ENCODE peak calls at places on chromosomes 2 and 18, in seven cellular contexts. F is A549, W is Peyer's patch, R is suprapubic skin, D is spleen, B is endothelial cell of umbilical vein, Q is tibial nerve. A is an unnamed sample.

GRCh38 chr18:80119111-80119510 is 10.0 kb downstream of the ADNP2 start:
- DNase-seq in R (no peak), D (no peak), F (no peak), W (no peak), B (no peak), Q (no peak), A (no peak)

GRCh38 chr18:78972385-78972918 is 7.2 kb upstream of the SALL3 start:
- DNase-seq in Q (no peak), D (no peak), R (no peak), F (no peak), W (no peak), B (no peak), A (no peak)

GRCh38 chr2:45627911-45628310 is 16.8 kb upstream of the SRBD1 start:
- DNase-seq in B (no peak), R (no peak), W (no peak), Q (no peak), F (no peak), D (no peak), A (no peak)

GRCh38 chr2:1047485-1047884 is 96.8 kb downstream of the SNTG2 start:
- DNase-seq in F (no peak), R (no peak), D (no peak), W (no peak), B (no peak), Q (no peak), A (no peak)

GRCh38 chr2:72142743-72143440 is 4.8 kb downstream of the CYP26B1 start:
- DNase-seq in B (peak), D (peak), F (no peak), W (peak), Q (peak), R (peak), A (peak)

GRCh38 chr18:52387246-52387645 is 47.2 kb downstream of the DCC start:
- DNase-seq in F (no peak), D (no peak), W (no peak), B (no peak), R (no peak), Q (no peak), A (no peak)

GRCh38 chr2:188158337-188159100 is 133.2 kb upstream of the GULP1 start:
- DNase-seq in B (no peak), F (no peak), R (no peak), Q (no peak), W (no peak), D (no peak), A (no peak)

GRCh38 chr2:136162438-136162837 is 44.5 kb upstream of the CXCR4 start:
- DNase-seq in B (no peak), R (no peak), W (no peak), F (no peak), Q (no peak), D (no peak), A (no peak)

GRCh38 chr18:7059276-7059675 is 58.3 kb downstream of the LAMA1 start:
- DNase-seq in F (no peak), D (no peak), Q (no peak), W (no peak), R (no peak), B (no peak), A (no peak)

GRCh38 chr2:105788670-105789290 is 44.1 kb downstream of the NCK2 start:
- DNase-seq in F (no peak), B (no peak), W (no peak), Q (no peak), D (no peak), R (no peak), A (no peak)

GRCh38 chr2:168192839-168193616 is 54.4 kb downstream of the STK39 start:
- DNase-seq in F (no peak), R (no peak), W (no peak), B (peak), Q (no peak), D (no peak), A (no peak)

GRCh38 chr2:69948032-69948962 is 13.1 kb downstream of the ASPRV1 start:
- DNase-seq in W (no peak), Q (no peak), R (no peak), B (no peak), D (no peak), F (no peak), A (no peak)

GRCh38 chr2:235518317-235519090 is 24.7 kb downstream of the AGAP1 start:
- DNase-seq in B (peak), D (peak), Q (no peak), R (no peak), F (no peak), W (no peak), A (no peak)

GRCh38 chr2:239502430-239503221 is 101.8 kb upstream of the HDAC4 start:
- DNase-seq in W (no peak), F (no peak), R (no peak), B (no peak), Q (no peak), D (no peak), A (no peak)

GRCh38 chr2:20487392-20488135 is 40.7 kb downstream of the RHOB start:
- DNase-seq in D (no peak), R (no peak), F (no peak), B (no peak), W (no peak), Q (no peak), A (no peak)

GRCh38 chr2:31246184-31246852 is 12.4 kb downstream of the EHD3 start:
- DNase-seq in F (no peak), Q (no peak), W (no peak), B (no peak), R (no peak), D (no peak), A (no peak)

GRCh38 chr2:98822301-98823164 is 91.6 kb upstream of the MGAT4A start:
- DNase-seq in D (peak), F (no peak), W (peak), R (no peak), Q (no peak), B (peak), A (no peak)

GRCh38 chr2:177489719-177490301 is 97.2 kb downstream of the AGPS start:
- DNase-seq in Q (peak), F (peak), W (no peak), B (peak), D (no peak), R (no peak), A (no peak)

GRCh38 chr2:70964133-70964532 is 14.3 kb upstream of the ANKRD53 start:
- DNase-seq in R (no peak), Q (no peak), W (no peak), B (no peak), D (no peak), F (no peak), A (no peak)

GRCh38 chr2:86482034-86482433 is 40.9 kb downstream of the KDM3A start:
- DNase-seq in Q (no peak), F (no peak), B (no peak), R (no peak), D (no peak), W (no peak), A (no peak)

GRCh38 chr2:240983361-240983995 is 14.9 kb upstream of the SNED1 start:
- DNase-seq in F (peak), W (no peak), Q (no peak), D (peak), B (peak), R (peak), A (no peak)

GRCh38 chr2:215505044-215505786 is 69.3 kb upstream of the FN1 start:
- DNase-seq in Q (no peak), W (peak), F (no peak), R (no peak), D (no peak), B (peak), A (no peak)

GRCh38 chr2:82827426-82827825 is 1631.7 kb downstream of the SUCLG1 start:
- DNase-seq in R (no peak), Q (no peak), D (no peak), W (no peak), B (no peak), F (no peak), A (no peak)

GRCh38 chr2:222912117-222912516 is 51.3 kb downstream of the ACSL3 start:
- DNase-seq in R (no peak), W (peak), Q (peak), F (no peak), B (no peak), D (no peak), A (no peak)

GRCh38 chr18:47187721-47188120 is 11.6 kb upstream of the IER3IP1 start:
- DNase-seq in Q (no peak), F (no peak), B (no peak), R (no peak), D (no peak), W (no peak), A (no peak)

GRCh38 chr2:124316875-124317605 is 292.0 kb downstream of the CNTNAP5 start:
- DNase-seq in D (no peak), B (no peak), Q (no peak), F (no peak), R (no peak), W (no peak), A (no peak)

GRCh38 chr2:156935611-156936010 is 321.9 kb upstream of the GALNT5 start:
- DNase-seq in B (no peak), Q (no peak), F (no peak), R (no peak), D (no peak), W (no peak), A (no peak)

GRCh38 chr2:20040489-20041172 is 10.8 kb downstream of the LAPTM4A start:
- DNase-seq in D (no peak), B (peak), W (peak), F (no peak), R (no peak), Q (no peak), A (no peak)

GRCh38 chr2:178807227-178808008 is at the start of gene TTN:
- DNase-seq in B (no peak), D (no peak), F (no peak), Q (no peak), R (no peak), W (no peak), A (no peak)

GRCh38 chr2:149365826-149366583 is 35.6 kb downstream of the LYPD6 start:
- DNase-seq in W (no peak), D (no peak), R (no peak), B (peak), Q (no peak), F (no peak), A (no peak)

GRCh38 chr2:96873651-96874096 is 3.8 kb upstream of the SEMA4C start:
- DNase-seq in F (no peak), D (peak), R (no peak), W (peak), B (no peak), Q (peak), A (peak)

GRCh38 chr2:99600929-99601680 is 111.3 kb upstream of the REV1 start:
- DNase-seq in F (no peak), R (no peak), Q (no peak), B (no peak), D (no peak), W (no peak), A (no peak)

GRCh38 chr2:124985210-124985760 is 960.2 kb downstream of the CNTNAP5 start:
- DNase-seq in F (no peak), B (no peak), Q (no peak), W (no peak), R (no peak), D (no peak), A (no peak)

GRCh38 chr2:172012688-172013358 is 13.1 kb downstream of the METAP1D start:
- DNase-seq in B (no peak), Q (no peak), D (no peak), F (no peak), R (no peak), W (no peak), A (no peak)

DNA sequence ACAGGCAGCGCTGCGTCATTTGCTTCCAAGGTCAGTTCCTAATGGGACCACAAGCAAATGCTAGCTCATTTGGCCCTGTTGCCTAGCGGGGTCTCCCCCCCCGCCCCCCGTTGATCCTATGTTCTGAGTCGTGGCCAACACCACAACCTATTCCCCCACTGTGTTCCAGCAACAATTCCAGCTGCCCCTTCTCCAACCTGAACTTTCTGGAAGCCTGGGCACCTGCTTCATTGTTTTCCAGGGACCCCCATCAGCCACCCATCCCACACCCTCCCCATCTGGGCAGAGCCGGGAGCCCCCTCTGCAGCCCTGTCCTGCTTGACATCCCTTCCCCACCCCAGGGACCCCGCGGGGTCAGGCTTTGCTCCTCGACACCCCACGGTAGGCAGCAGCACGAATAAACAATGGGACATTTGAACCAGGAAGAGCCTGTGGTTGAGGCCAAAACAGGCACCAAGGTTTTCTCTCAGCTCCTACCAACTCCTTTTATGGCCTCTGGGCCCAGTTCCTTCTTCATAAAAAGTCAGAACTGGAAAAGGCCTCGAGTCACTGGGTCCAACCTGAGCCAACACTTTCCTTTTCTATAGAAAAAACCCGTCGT is 20.5 kb downstream of the TEX44 start:
- DNase-seq in W (peak), R (no peak), B (no peak), D (peak), Q (peak), F (no peak), A (peak)
- H3K4me3 ChIP-seq in W (peak), R (peak), B (no peak), D (peak), Q (peak), F (peak), A (no peak)

DNA sequence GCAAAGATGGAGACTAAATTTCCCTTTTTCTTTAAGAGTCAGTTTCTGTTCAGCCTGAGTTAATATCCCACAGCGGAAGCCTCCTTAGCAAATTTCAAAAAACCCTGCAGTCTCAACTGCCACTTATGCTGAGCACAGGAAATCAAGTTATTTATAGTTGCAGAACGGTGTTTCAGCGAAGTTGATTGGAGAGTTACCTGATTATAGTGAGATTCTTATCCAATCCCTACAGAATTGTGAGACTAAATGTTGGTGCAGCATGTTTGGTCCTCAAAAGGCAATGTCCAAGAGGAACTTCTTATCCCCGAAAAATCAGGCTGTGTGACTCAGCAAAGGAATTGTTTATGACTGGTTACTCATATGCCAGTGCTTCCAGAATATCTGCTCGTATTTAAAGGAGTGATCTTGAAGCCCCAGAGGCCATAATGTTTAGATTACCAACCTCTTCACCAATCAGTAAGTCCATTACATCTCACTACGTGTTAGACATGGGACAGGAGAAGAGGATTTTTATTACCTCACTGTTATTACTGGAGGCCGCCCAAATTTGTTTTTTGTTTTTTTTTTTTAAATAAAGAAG is 67.9 kb downstream of the LRRFIP1 start:
- DNase-seq in F (peak), B (peak), W (peak), Q (no peak), R (no peak), D (no peak), A (no peak)
- TF ChIP-seq POLR2A in F (no peak), B (peak), W (peak), Q (no peak), R (no peak), D (peak), A (no peak)

DNA sequence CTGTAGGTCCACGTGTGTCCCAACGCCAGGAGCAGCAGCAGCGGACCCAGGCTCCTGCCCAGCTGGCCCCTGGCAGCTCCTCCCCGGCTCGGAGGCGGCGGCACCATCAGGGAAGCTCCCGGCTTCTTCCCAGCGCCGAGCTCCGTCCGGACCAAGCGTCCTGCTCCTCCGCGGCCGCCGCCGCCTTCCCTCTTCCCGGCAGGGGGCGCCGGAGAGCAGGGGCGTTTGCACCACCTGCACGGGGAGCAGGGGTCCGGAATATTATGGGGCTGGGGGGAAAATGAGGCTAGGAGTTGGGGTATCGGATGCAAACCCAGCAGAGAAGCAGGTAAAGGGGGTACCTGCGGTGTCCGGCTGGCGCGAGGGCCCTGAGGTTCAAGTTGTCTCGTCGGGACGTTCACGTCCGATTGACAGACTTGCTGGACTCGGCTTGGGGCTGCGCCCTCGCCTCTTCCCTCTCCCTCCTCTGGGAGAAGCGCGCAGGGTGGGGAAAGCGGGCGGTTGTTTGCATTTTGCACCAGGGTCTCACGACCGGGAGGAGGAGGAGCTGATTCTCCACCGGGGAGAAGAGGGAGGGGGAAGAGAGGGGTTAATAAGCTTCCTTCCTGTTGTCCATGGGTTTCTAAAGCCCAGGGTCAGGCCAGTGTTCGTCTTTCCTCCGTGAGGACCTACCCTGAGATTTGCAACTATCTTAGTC is at the start of gene CCBE1:
- DNase-seq in W (peak), D (no peak), F (peak), R (peak), B (peak), Q (peak), A (peak)
- TF ChIP-seq CTCF in W (peak), D (peak), F (peak), R (peak), B (peak), Q (peak), A (no peak)

GRCh38 chr2:231272961-231273360 is 74.5 kb downstream of the ARMC9 start:
- DNase-seq in B (no peak), R (no peak), F (no peak), D (no peak), Q (no peak), W (no peak), A (no peak)

GRCh38 chr2:231270221-231271114 is 72.0 kb downstream of the ARMC9 start:
- DNase-seq in F (no peak), D (no peak), W (no peak), B (no peak), Q (no peak), R (no peak), A (no peak)
- H3K4me3 ChIP-seq in F (no peak), D (no peak), W (no peak), B (no peak), Q (no peak), R (no peak), A (no peak)

GRCh38 chr2:231781798-231782726 is 980 bp upstream of the PDE6D start:
- DNase-seq in R (no peak), D (no peak), Q (peak), W (peak), B (peak), F (no peak), A (no peak)

GRCh38 chr2:231785822-231786176 is 446 bp upstream of the COPS7B start:
- DNase-seq in Q (no peak), R (no peak), D (no peak), B (no peak), W (no peak), F (no peak), A (no peak)

GRCh38 chr2:231785413-231785812 is 832 bp upstream of the COPS7B start:
- DNase-seq in D (no peak), W (no peak), Q (no peak), R (no peak), B (no peak), F (no peak), A (no peak)

GRCh38 chr2:231786917-231787292 is 660 bp downstream of the COPS7B start:
- DNase-seq in Q (no peak), W (no peak), D (no peak), R (no peak), F (no peak), B (no peak), A (no peak)

DNA sequence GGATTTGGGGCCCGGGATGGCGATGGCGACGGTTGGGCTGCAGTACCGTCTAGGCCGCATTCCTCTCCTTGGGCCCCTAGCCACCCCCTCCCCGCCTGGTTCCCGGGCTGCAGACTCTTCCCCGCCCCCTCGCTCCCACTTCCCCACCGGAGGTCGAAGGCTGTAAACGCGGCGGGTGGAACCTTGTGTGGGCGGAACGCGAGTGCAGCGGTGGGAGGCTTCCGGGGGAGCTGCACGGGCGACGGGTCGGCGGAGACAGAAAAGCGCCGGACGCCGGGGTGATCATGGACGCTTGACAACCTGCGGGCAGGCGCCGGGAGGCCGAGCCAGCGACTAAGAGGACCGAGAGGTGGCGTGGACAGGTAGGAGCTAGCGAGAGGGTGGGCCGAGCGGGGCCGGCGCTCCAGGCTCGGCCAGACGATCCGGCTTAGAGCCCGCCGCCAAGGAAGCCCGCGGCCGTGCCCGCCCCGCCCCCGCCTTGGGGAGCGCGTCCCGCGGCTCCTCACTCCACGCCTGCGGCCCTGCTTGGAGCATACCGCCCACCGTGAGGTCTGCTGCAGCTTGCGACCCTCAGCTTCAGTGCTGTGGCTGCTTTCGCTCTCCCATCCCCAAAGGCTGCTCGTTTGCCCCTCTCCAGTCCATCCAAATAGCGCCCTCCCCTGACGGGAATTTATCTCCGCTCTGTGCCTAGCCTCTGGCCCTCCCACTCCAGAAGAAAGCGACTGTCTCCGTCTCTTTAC is at the start of gene COPS7B:
- DNase-seq in F (peak), R (peak), W (peak), D (peak), Q (peak), B (peak), A (peak)
- TF ChIP-seq POLR2A in F (peak), R (no peak), W (no peak), D (no peak), Q (no peak), B (peak), A (no peak)

GRCh38 chr18:34431012-34431411 is 206.3 kb upstream of the NOL4 start:
- DNase-seq in W (no peak), Q (no peak), B (no peak), F (no peak), D (no peak), R (no peak), A (no peak)
- TF ChIP-seq CTCF in W (no peak), Q (no peak), B (no peak), F (no peak), D (no peak), R (no peak), A (no peak)